ENCODE peak calls at places on chromosomes 11 and 22, in four cellular contexts. B is hypothalamus; G is activated T-cell treated with anti-CD3 and anti-CD28 coated beads, Interleukin-2, amount 50 U/mL, for 72 hours; P is NAMALWA. U is an unnamed sample.

GRCh38 chr22:50014655-50015401 is 2.3 kb upstream of the IL17REL start:
- DNase-seq in B (no peak), P (no peak), G (no peak), U (peak)

GRCh38 chr11:67055812-67056211 is 835 bp upstream of the RHOD start:
- DNase-seq in B (no peak), P (no peak), G (no peak), U (no peak)

GRCh38 chr11:8201524-8202365 is 32.9 kb upstream of the RIC3 start:
- DNase-seq in P (peak), G (no peak), B (no peak), U (no peak)

GRCh38 chr11:106585061-106585460 is 433.2 kb downstream of the GUCY1A2 start:
- DNase-seq in P (peak), G (no peak), B (no peak), U (no peak)

GRCh38 chr11:23856654-23857053 is 640.2 kb upstream of the LUZP2 start:
- DNase-seq in B (no peak), P (no peak), G (no peak), U (no peak)

GRCh38 chr11:132125855-132126841 is 755.7 kb downstream of the NTM start:
- DNase-seq in P (peak), G (no peak), B (no peak), U (no peak)

GRCh38 chr11:78857688-78858087 is 283.0 kb upstream of the NARS2 start:
- DNase-seq in P (no peak), B (no peak), G (no peak), U (no peak)

GRCh38 chr11:116454951-116455350 is 317.8 kb downstream of the BUD13 start:
- DNase-seq in P (no peak), G (no peak), B (no peak), U (no peak)

GRCh38 chr11:69732910-69733309 is 29.1 kb upstream of the FGF19 start:
- DNase-seq in B (no peak), P (no peak), G (no peak), U (no peak)

GRCh38 chr22:38266120-38266519 is 6.7 kb downstream of the TMEM184B start:
- DNase-seq in G (no peak), B (no peak), P (no peak), U (no peak)

GRCh38 chr11:19938051-19938856 is 222.0 kb downstream of the DBX1 start:
- DNase-seq in G (peak), P (peak), B (peak), U (no peak)

GRCh38 chr11:124882339-124883071 is 15.2 kb downstream of the ROBO4 start:
- DNase-seq in P (no peak), B (no peak), G (no peak), U (no peak)

GRCh38 chr11:101555366-101555765 is 28.4 kb downstream of the TRPC6 start:
- DNase-seq in P (no peak), B (no peak), G (no peak), U (no peak)

GRCh38 chr11:4684631-4685285 is 12.9 kb downstream of the OR51E2 start:
- DNase-seq in B (no peak), P (no peak), G (no peak), U (no peak)

GRCh38 chr11:69301491-69302401 is 7.8 kb downstream of the MYEOV start:
- DNase-seq in G (peak), P (no peak), B (no peak), U (no peak)

GRCh38 chr11:116263020-116263419 is 509.8 kb downstream of the BUD13 start:
- DNase-seq in B (no peak), P (no peak), G (no peak), U (no peak)

GRCh38 chr11:121445071-121445768 is 6.9 kb upstream of the SORL1 start:
- DNase-seq in P (no peak), G (no peak), B (no peak), U (no peak)

GRCh38 chr11:65069217-65069616 is 10.9 kb upstream of the NAALADL1 start:
- DNase-seq in B (no peak), G (no peak), P (no peak), U (no peak)

GRCh38 chr11:127056338-127056971 is 55.9 kb upstream of the KIRREL3 start:
- DNase-seq in P (peak), B (no peak), G (no peak), U (no peak)

GRCh38 chr11:122617297-122617696 is 38.2 kb upstream of the UBASH3B start:
- DNase-seq in B (no peak), P (no peak), G (no peak), U (no peak)

GRCh38 chr11:46361283-46362145 is 14.3 kb downstream of the DGKZ start:
- DNase-seq in B (peak), P (peak), G (peak), U (peak)

GRCh38 chr11:73070653-73071052 is 71.5 kb downstream of the FCHSD2 start:
- DNase-seq in G (no peak), P (no peak), B (no peak), U (no peak)

GRCh38 chr11:60953781-60954180 is 1.8 kb upstream of the SLC15A3 start:
- DNase-seq in G (no peak), P (no peak), B (no peak), U (no peak)

GRCh38 chr11:62456630-62457029 is 37.8 kb downstream of the SCGB1A1 start:
- DNase-seq in G (no peak), B (no peak), P (no peak), U (no peak)

GRCh38 chr22:35467788-35468187 is 67.8 kb downstream of the MCM5 start:
- DNase-seq in G (no peak), P (no peak), B (peak), U (no peak)

GRCh38 chr22:38564669-38565068 is 5.3 kb downstream of the DMC1 start:
- DNase-seq in B (no peak), P (no peak), G (no peak), U (no peak)

GRCh38 chr11:121869478-121869877 is 246.5 kb downstream of the BLID start:
- DNase-seq in P (no peak), B (no peak), G (no peak), U (no peak)